ENCODE peak calls at places on chromosome 1, in nine cellular contexts. X, R, N, J, D, B, T, F and Z are unnamed samples.
A peak's percentile ranks its signal among the peaks of the same experiment; 100 is the strongest.

GRCh38 chr1:37240897-37241296 is 206.6 kb upstream of the GRIK3 start:
- DNase-seq in X (no peak), R (no peak), N (no peak), J (peak; percentile 91), D (no peak), B (no peak), T (no peak), F (no peak), Z (no peak)

GRCh38 chr1:44628962-44629756 is 45.1 kb downstream of the TMEM53 start:
- DNase-seq in X (no peak), R (peak; percentile 75), N (peak; percentile 76), J (no peak), D (no peak), B (no peak), T (no peak), F (no peak), Z (no peak)

GRCh38 chr1:234756066-234756783 is 146.2 kb upstream of the IRF2BP2 start:
- DNase-seq in X (no peak), R (no peak), N (peak; percentile 51), J (no peak), D (peak; percentile 54), B (no peak), T (no peak), F (no peak), Z (no peak)

GRCh38 chr1:24898909-24899439 is 31.1 kb downstream of the RUNX3 start:
- DNase-seq in X (no peak), R (no peak), N (no peak), J (no peak), D (no peak), B (no peak), T (peak; percentile 67), F (no peak), Z (no peak)

GRCh38 chr1:40774266-40774998 is 9.2 kb upstream of the KCNQ4 start:
- DNase-seq in X (no peak), R (peak; percentile 32), N (peak; percentile 41), J (peak; percentile 27), D (no peak), B (peak; percentile 18), T (no peak), F (peak; percentile 70), Z (peak; percentile 70)

GRCh38 chr1:26161408-26162219 is 2.7 kb downstream of the FAM110D start:
- DNase-seq in X (peak; percentile 45), R (peak; percentile 51), N (peak; percentile 57), J (no peak), D (peak; percentile 24), B (no peak), T (peak; percentile 87), F (peak; percentile 38), Z (peak; percentile 67)

GRCh38 chr1:39689635-39690034 is 1.6 kb downstream of the HPCAL4 start:
- DNase-seq in X (no peak), R (no peak), N (no peak), J (no peak), D (no peak), B (no peak), T (peak; percentile 12), F (no peak), Z (no peak)

GRCh38 chr1:210815641-210816040 is 318.3 kb downstream of the KCNH1 start:
- DNase-seq in X (no peak), R (no peak), N (no peak), J (no peak), D (no peak), B (no peak), T (no peak), F (no peak), Z (no peak)

GRCh38 chr1:20578721-20579380 is 10.0 kb upstream of the CDA start:
- DNase-seq in X (no peak), R (no peak), N (no peak), J (no peak), D (no peak), B (no peak), T (no peak), F (no peak), Z (no peak)

GRCh38 chr1:43835141-43836021 is 98.2 kb upstream of the ARTN start:
- DNase-seq in X (no peak), R (peak; percentile 81), N (peak; percentile 91), J (no peak), D (peak; percentile 98), B (peak; percentile 2), T (no peak), F (no peak), Z (no peak)

GRCh38 chr1:169044296-169044695 is 62.2 kb upstream of the ATP1B1 start:
- DNase-seq in X (no peak), R (no peak), N (no peak), J (no peak), D (no peak), B (peak; percentile 77), T (no peak), F (peak; percentile 59), Z (no peak)

GRCh38 chr1:19450811-19451564 is 34.4 kb downstream of the CAPZB start:
- DNase-seq in X (no peak), R (peak; percentile 92), N (peak; percentile 93), J (no peak), D (peak; percentile 97), B (no peak), T (peak; percentile 36), F (no peak), Z (no peak)

GRCh38 chr1:99704356-99704816 is 58.5 kb downstream of the PALMD start:
- DNase-seq in X (no peak), R (no peak), N (no peak), J (no peak), D (no peak), B (no peak), T (no peak), F (no peak), Z (no peak)

GRCh38 chr1:1304331-1305299 is 3.1 kb downstream of the ACAP3 start:
- DNase-seq in X (peak; percentile 94), R (peak; percentile 73), N (peak; percentile 81), J (peak; percentile 60), D (peak; percentile 77), B (no peak), T (peak; percentile 93), F (no peak), Z (no peak)

GRCh38 chr1:185644531-185644930 is 89.7 kb upstream of the HMCN1 start:
- DNase-seq in X (no peak), R (no peak), N (no peak), J (no peak), D (no peak), B (no peak), T (no peak), F (no peak), Z (no peak)